ENCODE peak calls at places on chromosome 14, in eight cellular contexts. I, D, T, V, K, X, C and G are unnamed samples.

GRCh38 chr14:94427016-94427613 is 25.5 kb downstream of the SERPINA11 start:
- DNase-seq in I (no peak), D (no peak), T (no peak), V (no peak), K (peak; percentile 61), X (no peak), C (peak; percentile 29), G (no peak)

GRCh38 chr14:44168566-44168965 is 338.5 kb downstream of the FSCB start:
- DNase-seq in I (no peak), D (no peak), T (no peak), V (no peak), K (no peak), X (no peak), C (no peak), G (no peak)

GRCh38 chr14:58805057-58805456 is 167.3 kb downstream of the DACT1 start:
- DNase-seq in I (no peak), D (no peak), T (no peak), V (no peak), K (no peak), X (no peak), C (peak; percentile 82), G (no peak)

GRCh38 chr14:95121911-95122696 is 35.2 kb downstream of the DICER1 start:
- DNase-seq in I (no peak), D (no peak), T (peak; percentile 28), V (no peak), K (no peak), X (no peak), C (no peak), G (no peak)

GRCh38 chr14:76729195-76729594 is 32.1 kb upstream of the VASH1 start:
- DNase-seq in I (no peak), D (no peak), T (no peak), V (no peak), K (no peak), X (no peak), C (no peak), G (no peak)

GRCh38 chr14:106513302-106513701 is 986.9 kb downstream of the TMEM121 start:
- DNase-seq in I (no peak), D (no peak), T (no peak), V (no peak), K (no peak), X (no peak), C (no peak), G (no peak)

GRCh38 chr14:99313234-99313633 is 41.2 kb upstream of the BCL11B start:
- DNase-seq in I (no peak), D (no peak), T (no peak), V (no peak), K (no peak), X (no peak), C (no peak), G (no peak)

GRCh38 chr14:88955470-88955869 is 131.0 kb downstream of the TTC8 start:
- DNase-seq in I (no peak), D (no peak), T (no peak), V (no peak), K (no peak), X (no peak), C (peak; percentile 67), G (no peak)

GRCh38 chr14:21382886-21383847 is 652 bp downstream of the SUPT16H start:
- DNase-seq in I (peak; percentile 47), D (peak; percentile 23), T (peak; percentile 49), V (no peak), K (peak; percentile 55), X (peak; percentile 16), C (peak; percentile 64), G (no peak)

GRCh38 chr14:33509927-33510535 is 440.8 kb downstream of the EGLN3 start:
- DNase-seq in I (no peak), D (no peak), T (peak; percentile 56), V (no peak), K (peak; percentile 5), X (no peak), C (peak; percentile 94), G (no peak)

GRCh38 chr14:99554184-99554583 is 49.8 kb downstream of the CCDC85C start:
- DNase-seq in I (no peak), D (no peak), T (no peak), V (no peak), K (no peak), X (no peak), C (no peak), G (no peak)

GRCh38 chr14:64539186-64539552 is 1.4 kb upstream of the HSPA2 start:
- DNase-seq in I (no peak), D (no peak), T (peak; percentile 80), V (no peak), K (peak; percentile 6), X (no peak), C (peak; percentile 45), G (no peak)

GRCh38 chr14:87131879-87132278 is 861.1 kb downstream of the GALC start:
- DNase-seq in I (no peak), D (no peak), T (peak; percentile 46), V (no peak), K (peak; percentile 91), X (no peak), C (peak; percentile 89), G (no peak)

GRCh38 chr14:105968291-105968690 is 441.9 kb downstream of the TMEM121 start:
- DNase-seq in I (no peak), D (no peak), T (no peak), V (no peak), K (no peak), X (no peak), C (no peak), G (no peak)

GRCh38 chr14:99681832-99682148 is 2.3 kb upstream of the CYP46A1 start:
- DNase-seq in I (no peak), D (no peak), T (no peak), V (no peak), K (no peak), X (no peak), C (no peak), G (no peak)

GRCh38 chr14:30214014-30214413 is 286.4 kb upstream of the PRKD1 start:
- DNase-seq in I (no peak), D (no peak), T (peak; percentile 12), V (no peak), K (peak; percentile 59), X (no peak), C (peak; percentile 69), G (no peak)

DNA sequence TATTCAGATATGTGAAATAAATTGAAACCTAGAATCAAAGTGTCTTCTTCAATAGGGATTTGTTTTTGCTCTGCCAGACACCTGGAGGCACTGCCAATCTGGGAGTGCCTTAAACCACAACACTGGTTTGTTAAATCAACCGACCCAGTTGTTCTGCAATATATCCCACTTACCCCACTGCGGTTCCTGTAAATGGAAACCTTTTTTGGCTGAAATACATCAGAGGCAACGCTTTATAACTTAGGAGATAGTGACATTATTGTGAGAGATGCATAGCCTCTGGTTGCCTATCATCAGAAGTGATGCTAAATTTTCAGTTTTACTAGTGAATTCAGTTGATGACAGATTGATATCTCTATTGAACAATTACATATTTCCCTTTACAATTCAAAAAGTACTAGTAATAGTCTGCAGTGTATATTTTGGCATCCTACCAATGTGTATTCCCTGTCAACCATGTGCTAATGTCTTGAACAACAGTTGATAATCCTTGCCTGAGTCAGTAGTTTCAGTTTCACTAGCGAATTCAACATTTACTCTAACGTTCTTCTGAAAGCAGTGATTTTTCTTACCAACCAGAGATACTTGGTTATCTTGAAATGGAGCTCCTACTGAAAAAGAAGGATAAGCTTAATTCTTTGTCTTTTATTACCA is 30.5 kb downstream of the PPP2R5C start:
- DNase-seq in I (no peak), D (no peak), T (peak; percentile 68), V (no peak), K (peak; percentile 69), X (no peak), C (peak; percentile 61), G (no peak)
- H3K4me3 ChIP-seq in I (peak overlapping the region; percentile 11), D (peak overlapping the region; percentile 3), T (peak overlapping the region; percentile 57), V (no peak overlapping the region), K (peak overlapping the region; percentile 37), X (peak overlapping the region; percentile 14), C (peak overlapping the region; percentile 52), G (peak overlapping the region; percentile 26)

DNA sequence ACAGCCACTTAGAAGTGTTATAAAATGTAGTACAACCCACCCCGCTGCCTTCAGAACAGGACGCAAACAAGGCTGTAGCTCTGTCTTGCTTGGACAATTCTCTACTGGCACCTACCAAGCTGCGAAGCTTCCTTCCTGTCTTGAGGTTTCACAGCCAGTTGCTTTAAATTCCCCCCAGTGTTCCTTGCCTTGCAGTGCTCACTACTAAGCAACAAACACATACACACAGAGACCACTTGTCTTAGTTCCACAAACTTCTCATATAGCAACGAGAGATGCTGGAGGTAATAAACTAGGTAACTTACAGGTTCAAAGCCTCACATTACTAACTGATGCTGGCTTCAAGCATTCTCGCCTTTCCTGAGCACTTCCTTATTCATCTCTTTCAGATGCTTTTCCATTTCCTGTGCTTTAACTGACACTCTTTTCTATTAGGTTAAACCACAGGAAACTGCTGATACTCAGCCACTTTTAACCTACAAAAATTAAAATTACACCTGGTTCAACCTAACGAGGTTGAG is 91.5 kb upstream of the PTGDR start:
- DNase-seq in I (no peak), D (no peak), T (no peak), V (no peak), K (no peak), X (peak; percentile 22), C (no peak), G (no peak)
- H3K9me3 ChIP-seq in I (no peaks in the 10 kb centered on the region), D (no peaks in the 10 kb centered on the region), T (peaks cover 22% of the 10 kb centered on the region), V (peaks cover 13% of the 10 kb centered on the region), K (peaks cover 19% of the 10 kb centered on the region), X (peaks cover 17% of the 10 kb centered on the region), C (no peaks in the 10 kb centered on the region), G (peaks cover 21% of the 10 kb centered on the region)

GRCh38 chr14:96421236-96421635 is 29.3 kb downstream of the AK7 start:
- DNase-seq in I (no peak), D (no peak), T (no peak), V (no peak), K (no peak), X (no peak), C (no peak), G (no peak)

GRCh38 chr14:96418075-96418474 is 26.1 kb downstream of the AK7 start:
- DNase-seq in I (no peak), D (no peak), T (no peak), V (no peak), K (no peak), X (no peak), C (no peak), G (no peak)

GRCh38 chr14:96423012-96423411 is 31.1 kb downstream of the AK7 start:
- DNase-seq in I (no peak), D (no peak), T (no peak), V (no peak), K (no peak), X (no peak), C (no peak), G (no peak)

GRCh38 chr14:96424104-96424989 is 32.4 kb downstream of the AK7 start:
- DNase-seq in I (no peak), D (peak; percentile 41), T (peak; percentile 89), V (peak; percentile 48), K (peak; percentile 65), X (no peak), C (peak; percentile 54), G (no peak)

GRCh38 chr14:96423446-96424103 is 31.6 kb downstream of the AK7 start:
- DNase-seq in I (no peak), D (no peak), T (no peak), V (no peak), K (no peak), X (no peak), C (no peak), G (no peak)
- H3K4me3 ChIP-seq in I (no peak overlapping the region), D (peak overlapping the region; percentile 28), T (peak overlapping the region; percentile 71), V (no peak overlapping the region), K (peak overlapping the region; percentile 45), X (peak overlapping the region; percentile 38), C (no peak overlapping the region), G (peak overlapping the region; percentile 41)

GRCh38 chr14:19902409-19902808 is 18.0 kb upstream of the OR4K5 start:
- DNase-seq in I (no peak), D (no peak), T (no peak), V (no peak), K (no peak), X (no peak), C (no peak), G (no peak)
- H3K9me3 ChIP-seq in I (no peaks in the 10 kb centered on the region), D (no peaks in the 10 kb centered on the region), T (peaks cover 13% of the 10 kb centered on the region), V (no peaks in the 10 kb centered on the region), K (peaks cover 22% of the 10 kb centered on the region), X (no peaks in the 10 kb centered on the region), C (no peaks in the 10 kb centered on the region), G (peaks cover 14% of the 10 kb centered on the region)